ENCODE peak calls at places on chromosomes 4 and X, in eight cellular contexts. C is D341Med; A is islet precursor cell; H is osteocyte; J is nucleus accumbens; S is activated CD4-positive, alpha-beta T cell treated with anti-CD3 and anti-CD28 coated beads, Interleukin-2, amount 10 ng/mL, durations not matched to agents 7 days and 5 days; O is naive thymus-derived CD8-positive, alpha-beta T cell; D is T-helper 1 cell. V is an unnamed sample.

GRCh38 chrX:57366430-57366829 is 79.9 kb downstream of the FAAH2 start:
- DNase-seq in A (no peak), C (no peak), J (no peak), H (peak), S (no peak), D (no peak), O (no peak), V (no peak)

GRCh38 chrX:44675364-44676024 is 132.8 kb upstream of the FUNDC1 start:
- DNase-seq in S (no peak), C (peak), J (peak), A (peak), H (no peak), O (no peak), D (no peak), V (peak)

GRCh38 chr4:13665711-13666660 is 38.5 kb upstream of the BOD1L1 start:
- DNase-seq in C (no peak), S (no peak), O (no peak), A (no peak), J (no peak), H (no peak), D (no peak), V (no peak)

GRCh38 chr4:152860057-152860456 is 76.1 kb upstream of the FHDC1 start:
- DNase-seq in A (no peak), D (no peak), J (no peak), C (no peak), S (no peak), O (no peak), H (no peak), V (no peak)

GRCh38 chr4:112371361-112371760 is 74.2 kb downstream of the ALPK1 start:
- DNase-seq in S (no peak), C (no peak), O (no peak), H (no peak), D (no peak), A (no peak), J (no peak), V (no peak)

GRCh38 chr4:54819044-54819443 is 161.3 kb downstream of the KIT start:
- DNase-seq in H (no peak), C (no peak), J (no peak), O (no peak), A (no peak), D (no peak), S (no peak), V (no peak)

GRCh38 chr4:106746451-106746850 is 289.7 kb downstream of the DKK2 start:
- DNase-seq in H (no peak), D (no peak), A (no peak), C (no peak), J (no peak), O (no peak), S (no peak), V (peak)

GRCh38 chrX:149114874-149115273 is 390.2 kb downstream of the IDS start:
- DNase-seq in S (no peak), A (no peak), J (no peak), O (no peak), H (no peak), D (no peak), C (no peak), V (no peak)

GRCh38 chr4:25457053-25457715 is 80.1 kb downstream of the ANAPC4 start:
- DNase-seq in D (no peak), H (no peak), O (no peak), S (no peak), A (no peak), C (no peak), J (no peak), V (peak)

GRCh38 chr4:119314356-119314755 is 7.6 kb downstream of the FABP2 start:
- DNase-seq in A (no peak), H (no peak), C (peak), S (peak), D (peak), J (no peak), O (peak), V (peak)

GRCh38 chr4:128424524-128425195 is 137.0 kb upstream of the PGRMC2 start:
- DNase-seq in H (no peak), J (no peak), O (no peak), S (no peak), C (no peak), D (no peak), A (no peak), V (peak)

GRCh38 chrX:57900961-57901360 is 9.3 kb downstream of the ZXDA start:
- DNase-seq in A (no peak), J (no peak), O (no peak), D (no peak), C (no peak), H (no peak), S (no peak), V (peak)

GRCh38 chrX:8738588-8739189 is 6.8 kb upstream of the ANOS1 start:
- DNase-seq in O (no peak), J (peak), A (no peak), S (peak), C (no peak), D (peak), H (no peak), V (no peak)

GRCh38 chrX:74231625-74232024 is 72.4 kb upstream of the ZCCHC13 start:
- DNase-seq in S (no peak), O (no peak), A (no peak), D (no peak), H (no peak), J (no peak), C (no peak), V (no peak)

GRCh38 chr4:84750260-84750955 is 167.5 kb downstream of the CDS1 start:
- DNase-seq in J (no peak), O (no peak), C (peak), A (no peak), D (no peak), S (no peak), H (no peak), V (peak)

GRCh38 chr4:94634266-94634665 is 123.5 kb upstream of the BMPR1B start:
- DNase-seq in S (no peak), C (no peak), D (no peak), H (no peak), A (no peak), J (no peak), O (no peak), V (no peak)